ENCODE peak calls at places on chromosomes 16 and 17, in four cellular contexts. One of them, this sample, is unnamed.

GRCh38 chr17:64128787-64129514 is 993 bp downstream of the ERN1 start:
- DNase-seq in hepatocyte: peak
- DNase-seq in B cell: no peak
- DNase-seq in lower lobe of right lung: peak
- DNase-seq in this sample: no peak

GRCh38 chr16:359871-360697 is 7.6 kb upstream of the AXIN1 start:
- DNase-seq in hepatocyte: no peak
- DNase-seq in B cell: no peak
- DNase-seq in lower lobe of right lung: no peak
- DNase-seq in this sample: no peak

GRCh38 chr16:85256190-85256739 is 144.0 kb upstream of the CIBAR2 start:
- DNase-seq in hepatocyte: no peak
- DNase-seq in B cell: no peak
- DNase-seq in lower lobe of right lung: no peak
- DNase-seq in this sample: no peak

GRCh38 chr17:81388612-81389367 is 6.5 kb upstream of the BAHCC1 start:
- DNase-seq in hepatocyte: no peak
- DNase-seq in B cell: no peak
- DNase-seq in lower lobe of right lung: no peak
- DNase-seq in this sample: no peak

GRCh38 chr17:4180791-4181190 is 37.8 kb downstream of the CYB5D2 start:
- DNase-seq in hepatocyte: no peak
- DNase-seq in B cell: no peak
- DNase-seq in lower lobe of right lung: no peak
- DNase-seq in this sample: no peak

GRCh38 chr16:23564964-23565363 is 7.4 kb downstream of the UBFD1 start:
- DNase-seq in hepatocyte: no peak
- DNase-seq in B cell: no peak
- DNase-seq in lower lobe of right lung: peak
- DNase-seq in this sample: no peak

GRCh38 chr17:50256826-50257573 is 17.3 kb upstream of the TMEM92 start:
- DNase-seq in hepatocyte: peak
- DNase-seq in B cell: peak
- DNase-seq in lower lobe of right lung: no peak
- DNase-seq in this sample: peak

GRCh38 chr17:47810200-47810821 is 11.3 kb downstream of the OSBPL7 start:
- DNase-seq in hepatocyte: peak
- DNase-seq in B cell: peak
- DNase-seq in lower lobe of right lung: peak
- DNase-seq in this sample: no peak

GRCh38 chr16:74605746-74606520 is 981 bp downstream of the GLG1 start:
- DNase-seq in hepatocyte: no peak
- DNase-seq in B cell: no peak
- DNase-seq in lower lobe of right lung: no peak
- DNase-seq in this sample: no peak

GRCh38 chr17:2883544-2884203 is 87.4 kb downstream of the RAP1GAP2 start:
- DNase-seq in hepatocyte: peak
- DNase-seq in B cell: no peak
- DNase-seq in lower lobe of right lung: no peak
- DNase-seq in this sample: no peak

GRCh38 chr16:19323596-19323995 is 38.1 kb downstream of the CLEC19A start:
- DNase-seq in hepatocyte: no peak
- DNase-seq in B cell: no peak
- DNase-seq in lower lobe of right lung: no peak
- DNase-seq in this sample: no peak

GRCh38 chr16:51881731-51882130 is 665.2 kb downstream of the TOX3 start:
- DNase-seq in hepatocyte: no peak
- DNase-seq in B cell: no peak
- DNase-seq in lower lobe of right lung: no peak
- DNase-seq in this sample: no peak

GRCh38 chr17:17820046-17820445 is 16.7 kb downstream of the SREBF1 start:
- DNase-seq in hepatocyte: no peak
- DNase-seq in B cell: no peak
- DNase-seq in lower lobe of right lung: no peak
- DNase-seq in this sample: no peak

GRCh38 chr17:47855737-47856136 is 4.8 kb upstream of the SP6 start:
- DNase-seq in hepatocyte: no peak
- DNase-seq in B cell: no peak
- DNase-seq in lower lobe of right lung: no peak
- DNase-seq in this sample: no peak

GRCh38 chr17:51371732-51372151 is 111.4 kb downstream of the UTP18 start:
- DNase-seq in hepatocyte: peak
- DNase-seq in B cell: no peak
- DNase-seq in lower lobe of right lung: no peak
- DNase-seq in this sample: peak

GRCh38 chr17:49440581-49440980 is 25.9 kb upstream of the PHB1 start:
- DNase-seq in hepatocyte: no peak
- DNase-seq in B cell: no peak
- DNase-seq in lower lobe of right lung: no peak
- DNase-seq in this sample: no peak

GRCh38 chr17:14922421-14922820 is 342.7 kb downstream of the PMP22 start:
- DNase-seq in hepatocyte: no peak
- DNase-seq in B cell: no peak
- DNase-seq in lower lobe of right lung: no peak
- DNase-seq in this sample: no peak

GRCh38 chr16:54542805-54543504 is 256.4 kb upstream of the IRX3 start:
- DNase-seq in hepatocyte: no peak
- DNase-seq in B cell: no peak
- DNase-seq in lower lobe of right lung: no peak
- DNase-seq in this sample: no peak

GRCh38 chr16:54533856-54534490 is 247.4 kb upstream of the IRX3 start:
- DNase-seq in hepatocyte: no peak
- DNase-seq in B cell: no peak
- DNase-seq in lower lobe of right lung: no peak
- DNase-seq in this sample: no peak

GRCh38 chr16:54540525-54541180 is 254.1 kb upstream of the IRX3 start:
- DNase-seq in hepatocyte: peak
- DNase-seq in B cell: no peak
- DNase-seq in lower lobe of right lung: peak
- DNase-seq in this sample: no peak

GRCh38 chr16:54538241-54538640 is 251.7 kb upstream of the IRX3 start:
- DNase-seq in hepatocyte: no peak
- DNase-seq in B cell: no peak
- DNase-seq in lower lobe of right lung: no peak
- DNase-seq in this sample: no peak
- TF ChIP-seq CTCF in hepatocyte: peak
- TF ChIP-seq CTCF in B cell: no peak
- TF ChIP-seq CTCF in lower lobe of right lung: peak
- TF ChIP-seq CTCF in this sample: no peak

DNA sequence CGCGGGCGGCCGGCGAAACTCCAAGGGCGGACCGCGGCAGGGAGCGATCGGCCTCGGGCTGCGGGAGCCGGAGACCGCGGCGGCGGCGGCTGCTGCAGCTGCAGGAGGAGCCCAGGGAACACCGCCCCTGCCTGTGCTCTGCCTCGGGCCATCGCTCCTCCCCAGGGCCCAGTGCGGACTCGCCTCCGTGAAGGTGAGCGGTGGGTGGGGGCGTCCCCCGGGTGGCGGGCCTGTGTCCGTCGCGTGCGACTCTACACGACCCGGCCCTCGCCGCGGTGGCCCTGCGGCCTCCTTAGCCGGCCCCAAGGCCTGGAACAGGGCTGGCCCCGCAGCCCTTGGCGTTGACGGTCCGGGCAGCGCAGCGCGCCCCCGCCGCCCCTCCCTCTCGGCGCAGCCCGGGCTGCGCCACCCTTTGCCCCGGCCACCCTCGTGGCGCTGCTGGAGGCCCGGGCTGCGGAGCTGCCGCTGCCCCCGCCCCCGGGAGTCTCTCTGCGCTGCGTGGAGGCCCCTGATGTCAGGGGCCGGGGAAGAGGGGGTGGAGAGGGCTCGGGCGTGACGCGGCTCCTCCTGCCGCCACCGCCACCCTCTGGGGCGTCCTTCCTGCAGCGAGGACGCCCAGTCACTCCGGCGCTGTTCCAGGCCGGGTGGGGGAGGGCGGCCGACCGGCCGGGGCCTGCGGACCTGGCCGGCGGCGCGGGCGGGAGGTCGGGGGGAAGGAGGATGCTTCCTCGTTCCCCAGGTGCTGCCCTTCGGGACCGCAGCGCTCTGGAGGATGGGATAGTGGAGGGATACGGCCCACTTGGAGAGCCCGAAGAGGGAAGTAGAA is 485 bp downstream of the DYNLL2 start:
- DNase-seq in hepatocyte: peak
- DNase-seq in B cell: peak
- DNase-seq in lower lobe of right lung: peak
- DNase-seq in this sample: peak
- TF ChIP-seq CTCF in hepatocyte: no peak
- TF ChIP-seq CTCF in B cell: no peak
- TF ChIP-seq CTCF in lower lobe of right lung: no peak
- TF ChIP-seq CTCF in this sample: no peak

DNA sequence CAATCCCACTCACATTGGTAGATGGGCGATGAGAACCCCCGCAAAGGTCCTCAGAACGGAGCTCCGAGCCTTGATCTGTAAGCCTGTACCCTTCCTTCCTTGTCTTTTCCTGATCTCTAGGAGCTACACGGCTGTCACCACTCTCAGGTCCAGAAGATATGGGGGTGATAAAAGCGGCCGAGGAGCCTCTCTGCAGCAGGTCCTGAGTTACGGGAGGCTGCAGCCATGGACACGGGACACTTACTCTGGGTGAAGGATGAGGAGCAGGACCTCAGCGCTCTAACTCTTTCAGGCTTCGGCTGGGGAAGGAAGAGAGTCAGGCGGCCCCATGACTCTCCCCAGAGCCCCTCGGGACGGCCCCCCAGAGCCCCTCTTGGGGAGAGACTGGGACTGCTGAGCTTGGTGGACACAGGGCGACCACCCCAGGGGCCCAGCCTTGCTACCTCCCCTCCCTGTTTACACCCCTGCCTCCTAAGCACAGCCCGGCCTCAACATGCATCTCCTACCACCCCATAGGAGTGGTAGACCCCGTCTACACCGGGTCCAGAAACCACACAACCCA is 74.4 kb downstream of the SDK2 start:
- DNase-seq in hepatocyte: no peak
- DNase-seq in B cell: no peak
- DNase-seq in lower lobe of right lung: no peak
- DNase-seq in this sample: no peak
- TF ChIP-seq CTCF in hepatocyte: no peak
- TF ChIP-seq CTCF in B cell: no peak
- TF ChIP-seq CTCF in lower lobe of right lung: no peak
- TF ChIP-seq CTCF in this sample: no peak

GRCh38 chr17:1058423-1059130 is 61.6 kb downstream of the TIMM22 start:
- DNase-seq in hepatocyte: peak
- DNase-seq in B cell: no peak
- DNase-seq in lower lobe of right lung: peak
- DNase-seq in this sample: no peak
- TF ChIP-seq CTCF in hepatocyte: peak
- TF ChIP-seq CTCF in B cell: no peak
- TF ChIP-seq CTCF in lower lobe of right lung: peak
- TF ChIP-seq CTCF in this sample: peak

DNA sequence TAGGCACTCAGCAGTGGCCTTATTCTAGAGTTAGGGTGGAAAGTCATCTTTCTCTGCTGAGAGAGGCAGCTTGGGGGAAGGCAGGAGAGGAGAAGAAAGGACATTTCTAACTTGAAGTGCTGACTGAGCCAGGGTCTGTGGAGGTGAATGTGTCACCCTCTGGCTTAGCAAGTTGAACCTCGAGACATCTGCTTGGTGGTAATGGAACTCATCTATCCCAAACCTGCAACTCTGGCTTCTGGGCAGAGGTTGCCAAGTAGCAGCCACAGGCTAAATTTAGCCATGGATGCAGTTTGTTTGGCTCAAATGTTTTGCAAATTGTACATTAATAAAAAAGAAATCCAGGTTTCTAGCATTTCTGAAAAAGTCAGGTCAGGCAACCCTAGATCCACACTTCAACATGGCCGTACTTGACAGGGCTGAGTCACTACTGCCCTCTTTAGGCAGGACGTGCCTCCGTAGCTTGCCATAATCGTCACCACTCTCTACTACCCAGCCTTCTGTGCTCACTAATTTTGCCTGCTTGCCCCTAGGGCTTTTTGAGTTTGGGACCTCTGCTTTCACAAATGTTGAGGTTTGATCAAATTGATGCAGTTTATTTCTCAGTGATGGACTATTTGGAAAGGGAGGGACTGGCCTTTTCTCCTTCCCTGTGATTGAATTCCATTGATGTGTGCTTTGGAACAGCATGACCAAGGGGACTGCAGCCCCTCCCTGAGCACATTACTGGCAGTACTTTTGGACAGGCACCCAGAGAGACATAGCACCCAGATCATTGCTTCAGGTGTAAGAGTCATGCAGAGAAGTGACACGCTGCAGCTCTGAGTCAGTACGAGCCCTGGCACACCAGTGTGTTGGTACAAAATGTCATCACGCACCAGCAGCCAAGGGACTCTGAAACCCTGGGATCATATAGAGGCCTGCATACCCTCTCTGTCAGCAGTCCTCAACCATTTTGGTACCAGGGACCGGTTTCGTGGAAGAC is 5.2 kb downstream of the CDH13 start:
- DNase-seq in hepatocyte: no peak
- DNase-seq in B cell: no peak
- DNase-seq in lower lobe of right lung: no peak
- DNase-seq in this sample: no peak
- TF ChIP-seq CTCF in hepatocyte: no peak
- TF ChIP-seq CTCF in B cell: no peak
- TF ChIP-seq CTCF in lower lobe of right lung: no peak
- TF ChIP-seq CTCF in this sample: peak

DNA sequence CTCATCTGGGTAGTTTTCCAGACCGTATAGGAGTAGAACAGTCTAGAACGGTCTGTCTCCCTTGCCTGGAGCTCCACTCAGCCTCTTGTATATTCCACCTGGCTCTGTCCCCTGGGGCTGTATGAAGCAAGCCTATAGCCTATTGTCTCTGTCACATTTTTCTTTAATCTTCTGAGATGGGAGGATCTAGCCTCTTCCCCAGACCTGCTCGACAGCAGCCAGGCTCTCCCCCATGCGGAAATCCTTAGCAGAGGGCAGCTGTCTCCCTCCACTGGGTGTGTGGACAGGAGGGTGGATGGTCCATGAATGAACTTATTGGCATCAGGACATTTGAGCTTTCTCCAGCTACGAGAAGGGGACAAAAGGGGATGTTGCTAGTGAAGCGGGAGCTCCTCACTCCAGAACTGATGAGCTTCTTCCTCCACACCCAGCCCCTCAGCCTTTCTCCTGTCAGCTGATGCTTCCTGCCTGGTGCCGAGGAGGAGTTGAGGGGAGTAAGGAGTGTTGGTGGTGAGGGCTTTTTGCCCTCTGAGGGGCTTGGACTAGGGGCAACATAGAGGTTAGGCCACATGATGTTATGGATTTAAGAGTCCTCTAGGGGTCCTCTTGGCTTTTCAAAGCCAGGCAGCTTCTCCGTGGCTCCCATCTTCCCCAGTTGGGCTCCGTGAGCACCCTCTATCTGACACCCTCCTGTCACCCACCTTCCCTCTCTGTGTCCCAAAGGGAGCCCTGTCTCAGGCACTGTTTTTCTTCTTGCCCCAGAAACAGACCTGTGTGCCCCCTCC is 28.0 kb downstream of the ARHGAP23 start:
- DNase-seq in hepatocyte: no peak
- DNase-seq in B cell: no peak
- DNase-seq in lower lobe of right lung: no peak
- DNase-seq in this sample: no peak
- TF ChIP-seq CTCF in hepatocyte: no peak
- TF ChIP-seq CTCF in B cell: no peak
- TF ChIP-seq CTCF in lower lobe of right lung: peak
- TF ChIP-seq CTCF in this sample: no peak